ENCODE peak calls at places on chromosomes 16 and 17, in six cellular contexts. V, K, E, D, S and P are unnamed samples.

GRCh38 chr16:26715969-26716368 is 350.8 kb upstream of the C16orf82 start:
- DNase-seq in V (no peak), K (no peak), E (no peak), D (no peak), S (no peak), P (no peak)

GRCh38 chr16:88541831-88542230 is 28.4 kb upstream of the ZC3H18 start:
- DNase-seq in V (no peak), K (no peak), E (no peak), D (no peak), S (no peak), P (no peak)

GRCh38 chr17:33674685-33675084 is 381.6 kb upstream of the ASIC2 start:
- DNase-seq in V (peak; percentile 63), K (peak; percentile 54), E (peak; percentile 60), D (peak; percentile 65), S (peak; percentile 62), P (no peak)

GRCh38 chr17:78563189-78564145 is 13.7 kb downstream of the DNAH17 start:
- DNase-seq in V (peak; percentile 43), K (no peak), E (peak; percentile 52), D (no peak), S (no peak), P (no peak)

GRCh38 chr17:7748098-7748775 is 30.7 kb downstream of the DNAH2 start:
- DNase-seq in V (peak; percentile 88), K (no peak), E (no peak), D (no peak), S (peak; percentile 48), P (no peak)

GRCh38 chr16:47045023-47045422 is 71.5 kb upstream of the DNAJA2 start:
- DNase-seq in V (peak; percentile 41), K (no peak), E (no peak), D (peak; percentile 38), S (peak; percentile 10), P (no peak)

GRCh38 chr17:4307179-4307930 is 43.6 kb upstream of the ANKFY1 start:
- DNase-seq in V (no peak), K (no peak), E (no peak), D (no peak), S (no peak), P (no peak)

GRCh38 chr16:86576591-86577313 is 1.6 kb upstream of the FOXL1 start:
- DNase-seq in V (no peak), K (no peak), E (no peak), D (no peak), S (no peak), P (no peak)

GRCh38 chr17:7561028-7561575 is 617 bp upstream of the SENP3 start:
- DNase-seq in V (peak; percentile 89), K (peak; percentile 93), E (peak; percentile 95), D (peak; percentile 83), S (peak; percentile 75), P (peak; percentile 94)

GRCh38 chr17:65366102-65366844 is 195.2 kb downstream of the AXIN2 start:
- DNase-seq in V (no peak), K (peak; percentile 84), E (no peak), D (no peak), S (no peak), P (no peak)

GRCh38 chr16:89268987-89269735 is 51.7 kb downstream of the ZNF778 start:
- DNase-seq in V (peak; percentile 74), K (no peak), E (peak; percentile 40), D (peak; percentile 76), S (no peak), P (no peak)

GRCh38 chr16:20901441-20902112 is 1.0 kb downstream of the LYRM1 start:
- DNase-seq in V (peak; percentile 67), K (peak; percentile 26), E (peak; percentile 64), D (peak; percentile 73), S (peak; percentile 52), P (no peak)

GRCh38 chr16:70161350-70161749 is 12.2 kb upstream of the CLEC18C start:
- DNase-seq in V (no peak), K (no peak), E (no peak), D (no peak), S (no peak), P (no peak)

GRCh38 chr16:56708418-56708817 is 21.5 kb upstream of the NUP93 start:
- DNase-seq in V (no peak), K (no peak), E (no peak), D (peak; percentile 26), S (no peak), P (no peak)

GRCh38 chr17:72691601-72692000 is 400.9 kb downstream of the SLC39A11 start:
- DNase-seq in V (no peak), K (no peak), E (no peak), D (no peak), S (peak; percentile 75), P (no peak)

GRCh38 chr16:25692734-25693508 is 1.2 kb downstream of the HS3ST4 start:
- DNase-seq in V (no peak), K (peak; percentile 35), E (no peak), D (no peak), S (no peak), P (no peak)

GRCh38 chr16:57589374-57589773 is 39.1 kb upstream of the ADGRG1 start:
- DNase-seq in V (no peak), K (no peak), E (no peak), D (no peak), S (no peak), P (peak; percentile 47)

GRCh38 chr16:86725401-86725800 is 147.1 kb downstream of the FOXL1 start:
- DNase-seq in V (no peak), K (no peak), E (no peak), D (no peak), S (peak; percentile 55), P (no peak)

GRCh38 chr17:4334776-4335175 is 31.7 kb downstream of the UBE2G1 start:
- DNase-seq in V (no peak), K (no peak), E (no peak), D (no peak), S (no peak), P (no peak)

GRCh38 chr16:70750893-70751467 is 50.0 kb downstream of the VAC14 start:
- DNase-seq in V (peak; percentile 98), K (no peak), E (peak; percentile 72), D (peak; percentile 99), S (peak; percentile 91), P (peak; percentile 91)

GRCh38 chr17:8326591-8327583 is 12.8 kb upstream of the ODF4 start:
- DNase-seq in V (peak; percentile 61), K (no peak), E (peak; percentile 22), D (peak; percentile 73), S (peak; percentile 23), P (no peak)

GRCh38 chr16:81817789-81818304 is 38.8 kb downstream of the PLCG2 start:
- DNase-seq in V (no peak), K (no peak), E (peak; percentile 26), D (peak; percentile 89), S (no peak), P (no peak)

GRCh38 chr16:56931253-56931768 is 631 bp upstream of the HERPUD1 start:
- DNase-seq in V (no peak), K (peak; percentile 26), E (peak; percentile 55), D (no peak), S (no peak), P (peak; percentile 73)

GRCh38 chr16:3608069-3608468 is 3.3 kb downstream of the SLX4 start:
- DNase-seq in V (no peak), K (no peak), E (no peak), D (no peak), S (no peak), P (no peak)

GRCh38 chr17:40519089-40519775 is 17.8 kb upstream of the TNS4 start:
- DNase-seq in V (no peak), K (no peak), E (no peak), D (no peak), S (no peak), P (peak; percentile 43)
- H3K4me3 ChIP-seq in V (no peak overlapping the region), K (no peak overlapping the region), E (no peak overlapping the region), D (no peak overlapping the region), S (no peak overlapping the region), P (no peak overlapping the region)

GRCh38 chr16:79601978-79602609 is 1.6 kb upstream of the MAF start:
- DNase-seq in V (peak; percentile 84), K (peak; percentile 70), E (peak; percentile 85), D (peak; percentile 74), S (peak; percentile 59), P (peak; percentile 88)
- H3K4me3 ChIP-seq in V (peak overlapping the region; percentile 42), K (peak overlapping the region; percentile 37), E (no peak overlapping the region), D (no peak overlapping the region), S (peak overlapping the region; percentile 56), P (peak overlapping the region; percentile 80)

DNA sequence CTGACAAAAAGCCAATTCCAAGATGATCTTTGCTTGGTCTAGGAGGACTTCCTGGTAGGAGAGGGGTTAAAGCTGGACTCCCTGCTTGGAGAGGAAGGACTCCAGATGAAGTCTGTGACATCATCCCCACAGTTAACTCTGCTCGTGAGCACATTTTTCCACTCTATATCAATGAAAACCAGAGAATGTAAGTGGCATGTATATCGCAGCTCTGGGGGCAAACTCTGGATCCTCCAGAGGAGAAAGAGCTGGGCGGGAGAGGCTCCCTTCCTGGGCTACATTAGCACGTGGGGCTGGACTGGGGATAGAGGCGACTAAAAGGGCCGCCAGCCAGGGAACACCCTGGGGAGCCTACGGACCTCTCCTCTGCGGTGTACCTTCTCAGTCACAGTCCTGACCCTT is 34.1 kb downstream of the HIC1 start:
- DNase-seq in V (peak; percentile 80), K (no peak), E (no peak), D (peak; percentile 17), S (peak; percentile 58), P (no peak)
- H3K4me3 ChIP-seq in V (no peak overlapping the region), K (no peak overlapping the region), E (no peak overlapping the region), D (no peak overlapping the region), S (peak overlapping the region; percentile 58), P (no peak overlapping the region)

GRCh38 chr17:80749611-80750010 is 205.0 kb downstream of the RPTOR start:
- DNase-seq in V (no peak), K (no peak), E (no peak), D (no peak), S (no peak), P (no peak)

GRCh38 chr17:80751070-80751459 is 206.4 kb downstream of the RPTOR start:
- DNase-seq in V (no peak), K (no peak), E (no peak), D (no peak), S (peak; percentile 57), P (no peak)

GRCh38 chr17:80750263-80750662 is 205.6 kb downstream of the RPTOR start:
- DNase-seq in V (no peak), K (no peak), E (no peak), D (no peak), S (peak; percentile 8), P (no peak)

GRCh38 chr17:80752369-80752705 is 207.7 kb downstream of the RPTOR start:
- DNase-seq in V (no peak), K (no peak), E (no peak), D (no peak), S (peak; percentile 71), P (no peak)

DNA sequence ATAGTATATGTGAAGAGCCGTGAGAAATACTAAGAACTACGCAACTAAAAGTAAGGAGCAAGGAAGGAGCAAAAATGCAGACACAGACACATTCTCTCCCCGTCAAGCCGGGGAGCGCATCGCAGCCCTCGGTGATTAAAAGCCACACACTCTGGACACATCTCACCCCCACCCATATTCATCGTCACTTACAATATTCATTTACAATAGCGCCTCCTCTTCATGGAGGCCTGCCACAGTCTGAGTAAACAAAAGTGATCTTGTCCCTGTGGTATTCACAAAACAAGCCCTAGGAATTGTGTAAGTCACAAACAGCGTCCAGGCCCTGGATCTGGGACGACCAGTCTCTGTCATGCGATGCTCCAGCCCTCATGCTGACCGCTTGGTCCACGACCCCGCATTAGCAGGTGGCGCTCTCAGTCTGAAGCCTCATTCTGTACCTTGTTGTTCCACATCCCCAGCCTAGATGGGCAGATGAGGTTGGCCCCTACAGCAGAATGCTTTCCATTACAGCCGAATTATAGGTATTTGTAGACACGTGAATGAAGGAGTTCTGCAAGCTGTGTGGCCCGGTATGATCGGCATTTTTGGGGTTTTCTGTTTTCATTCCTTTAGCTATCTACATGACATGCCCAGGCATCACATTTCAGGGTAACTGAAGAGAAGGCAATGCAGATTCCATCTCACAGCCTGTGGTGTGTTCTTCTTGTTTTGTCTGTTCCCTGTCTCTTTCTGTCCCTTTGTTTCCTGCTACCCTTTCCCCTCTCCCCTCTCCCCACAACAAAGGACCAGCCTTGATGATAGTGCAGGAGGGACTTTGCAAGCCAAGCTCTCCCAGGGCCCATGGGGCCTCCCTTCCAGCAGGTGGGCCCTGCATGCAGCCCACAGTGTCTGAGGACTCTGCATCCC is 207.1 kb downstream of the RPTOR start:
- DNase-seq in V (no peak), K (no peak), E (peak; percentile 36), D (no peak), S (peak; percentile 96), P (no peak)
- H3K4me3 ChIP-seq in V (no peak overlapping the region), K (no peak overlapping the region), E (no peak overlapping the region), D (no peak overlapping the region), S (peak overlapping the region; percentile 61), P (no peak overlapping the region)